ENCODE peak calls at places on chromosome 7, in five cellular contexts. V, E, G, W and J are unnamed samples.

GRCh38 chr7:51430480-51431086 is 114.0 kb upstream of the COBL start:
- DNase-seq in V (no peak), G (peak), W (peak), E (no peak), J (peak)

GRCh38 chr7:24709051-24709450 is 48.2 kb downstream of the GSDME start:
- DNase-seq in G (no peak), E (no peak), W (no peak), V (no peak), J (no peak)

GRCh38 chr7:151249034-151249731 is 689 bp upstream of the SMARCD3 start:
- DNase-seq in W (peak), E (peak), G (peak), V (peak), J (no peak)

GRCh38 chr7:143259765-143260164 is 3.5 kb upstream of the GSTK1 start:
- DNase-seq in E (no peak), V (no peak), G (no peak), W (no peak), J (no peak)

GRCh38 chr7:116395125-116395791 is 104.3 kb upstream of the CAV2 start:
- DNase-seq in E (no peak), W (no peak), V (no peak), G (peak), J (no peak)

GRCh38 chr7:154794147-154794780 is 208.7 kb downstream of the PAXIP1 start:
- DNase-seq in E (peak), G (no peak), V (no peak), W (peak), J (no peak)

GRCh38 chr7:41425926-41426325 is 277.0 kb downstream of the INHBA start:
- DNase-seq in E (no peak), G (peak), W (no peak), V (no peak), J (no peak)

GRCh38 chr7:85528581-85528980 is 341.7 kb upstream of the SEMA3D start:
- DNase-seq in G (peak), E (no peak), V (no peak), W (no peak), J (no peak)

GRCh38 chr7:148763622-148764021 is 64.9 kb downstream of the CUL1 start:
- DNase-seq in W (no peak), G (peak), V (no peak), E (no peak), J (no peak)
- H3K4me3 ChIP-seq in W (no peak), G (no peak), V (no peak), E (no peak), J (no peak)

GRCh38 chr7:82506702-82507101 is 63.1 kb upstream of the CACNA2D1 start:
- DNase-seq in W (no peak), G (no peak), V (no peak), E (peak), J (no peak)

GRCh38 chr7:82506208-82506607 is 62.6 kb upstream of the CACNA2D1 start:
- DNase-seq in G (no peak), V (no peak), E (no peak), W (no peak), J (no peak)

GRCh38 chr7:82507976-82508677 is 64.5 kb upstream of the CACNA2D1 start:
- DNase-seq in G (no peak), E (peak), W (peak), V (no peak), J (no peak)

GRCh38 chr7:82507365-82507975 is 63.9 kb upstream of the CACNA2D1 start:
- DNase-seq in W (no peak), E (no peak), V (no peak), G (no peak), J (no peak)

GRCh38 chr7:82511542-82511941 is 68.0 kb upstream of the CACNA2D1 start:
- DNase-seq in E (no peak), V (no peak), W (no peak), G (no peak), J (no peak)
- H3K4me3 ChIP-seq in E (no peak), V (no peak), W (no peak), G (no peak), J (no peak)

GRCh38 chr7:3259711-3260424 is 41.2 kb upstream of the SDK1 start:
- DNase-seq in E (no peak), G (no peak), V (no peak), W (no peak), J (no peak)
- H3K4me3 ChIP-seq in E (peak), G (peak), V (peak), W (peak), J (no peak)

GRCh38 chr7:94417921-94418320 is 23.2 kb downstream of the COL1A2 start:
- DNase-seq in G (no peak), W (no peak), E (no peak), V (no peak), J (no peak)

GRCh38 chr7:94421711-94422110 is 27.0 kb downstream of the COL1A2 start:
- DNase-seq in W (no peak), E (no peak), G (peak), V (no peak), J (no peak)

GRCh38 chr7:94417261-94417660 is 22.6 kb downstream of the COL1A2 start:
- DNase-seq in V (no peak), E (no peak), G (no peak), W (no peak), J (no peak)

GRCh38 chr7:94420321-94420720 is 25.6 kb downstream of the COL1A2 start:
- DNase-seq in G (no peak), V (no peak), W (no peak), E (no peak), J (no peak)

GRCh38 chr7:94418851-94419250 is 24.2 kb downstream of the COL1A2 start:
- DNase-seq in W (no peak), V (no peak), G (no peak), E (no peak), J (no peak)
- H3K4me3 ChIP-seq in W (no peak), V (no peak), G (peak), E (no peak), J (no peak)

GRCh38 chr7:137981668-137982067 is 20.2 kb downstream of the CREB3L2 start:
- DNase-seq in G (no peak), W (no peak), E (no peak), V (no peak), J (no peak)

GRCh38 chr7:137978464-137979237 is 23.2 kb downstream of the CREB3L2 start:
- DNase-seq in G (peak), V (peak), W (no peak), E (no peak), J (no peak)

GRCh38 chr7:137980308-137980707 is 21.6 kb downstream of the CREB3L2 start:
- DNase-seq in E (no peak), V (no peak), G (no peak), W (no peak), J (no peak)

GRCh38 chr7:137983308-137984008 is 18.4 kb downstream of the CREB3L2 start:
- DNase-seq in E (no peak), W (no peak), V (peak), G (no peak), J (no peak)

DNA sequence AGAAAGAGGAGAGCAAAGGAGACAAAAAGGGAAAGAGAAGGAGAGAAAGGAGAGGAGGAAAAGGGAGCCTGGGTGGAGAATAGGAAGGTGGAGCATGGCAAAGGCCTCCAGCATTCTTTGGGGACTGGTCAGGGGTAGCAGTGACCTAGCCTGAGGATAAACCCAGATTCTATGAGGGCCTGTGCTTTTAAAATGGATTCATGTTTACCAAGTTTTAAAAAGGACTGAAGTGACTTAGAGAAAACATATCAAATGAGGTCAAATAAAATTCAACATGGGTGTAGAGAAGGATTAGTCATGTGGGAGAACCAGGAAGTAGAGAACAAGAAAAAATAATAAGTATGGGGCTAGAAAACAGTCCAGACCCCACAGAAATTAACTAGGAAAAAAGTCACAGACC is 20.7 kb downstream of the CREB3L2 start:
- DNase-seq in W (no peak), G (no peak), E (no peak), V (no peak), J (no peak)
- H3K4me3 ChIP-seq in W (no peak), G (peak), E (no peak), V (peak), J (no peak)

DNA sequence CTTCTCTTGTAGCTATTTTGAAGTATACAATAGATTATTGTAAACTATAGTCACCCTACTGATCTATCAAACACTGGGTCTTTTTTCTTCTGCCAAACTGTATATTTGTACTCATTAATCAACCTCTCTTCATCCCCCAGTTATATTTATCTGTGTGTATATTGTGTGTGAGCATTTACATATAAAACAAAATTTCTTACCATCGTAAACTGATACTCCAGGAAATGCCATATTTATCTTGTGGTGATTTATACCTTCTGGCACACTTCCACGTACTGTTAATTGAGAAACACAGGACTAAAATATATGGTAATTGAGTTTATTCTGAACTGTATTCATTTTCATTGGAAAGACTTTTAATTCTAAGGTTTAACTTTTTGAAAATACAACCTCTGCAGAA is 18.9 kb downstream of the ANLN start:
- DNase-seq in V (no peak), E (no peak), G (no peak), W (no peak), J (no peak)
- H3K4me3 ChIP-seq in V (no peak), E (no peak), G (no peak), W (no peak), J (no peak)